ENCODE peak calls at places on chromosomes 2 and 18, in five cellular contexts. N is body of pancreas, U is endothelial cell of umbilical vein, E is left lung, F is transverse colon. R is an unnamed sample.

GRCh38 chr18:2240311-2240705 is 331.0 kb downstream of the METTL4 start:
- DNase-seq in N (no peak), U (no peak), E (no peak), F (no peak), R (no peak)

GRCh38 chr2:128808462-128809255 is 490.0 kb upstream of the HS6ST1 start:
- DNase-seq in N (no peak), U (no peak), E (no peak), F (no peak), R (no peak)

GRCh38 chr18:10354241-10354811 is 100.1 kb upstream of the APCDD1 start:
- DNase-seq in N (no peak), U (peak; percentile 18), E (no peak), F (no peak), R (no peak)

GRCh38 chr2:61177727-61178549 is 15.9 kb downstream of the C2orf74 start:
- DNase-seq in N (peak; percentile 34), U (peak; percentile 36), E (peak; percentile 38), F (peak; percentile 35), R (peak; percentile 77)

GRCh38 chr2:71721362-71721665 is 268.0 kb downstream of the DYSF start:
- DNase-seq in N (no peak), U (no peak), E (no peak), F (no peak), R (no peak)

GRCh38 chr2:138086556-138086955 is 122.3 kb downstream of the HNMT start:
- DNase-seq in N (no peak), U (no peak), E (no peak), F (no peak), R (no peak)

GRCh38 chr2:11187733-11188132 is 32.5 kb downstream of the SLC66A3 start:
- DNase-seq in N (no peak), U (no peak), E (no peak), F (no peak), R (no peak)

GRCh38 chr2:227534714-227535113 is 62.8 kb downstream of the AGFG1 start:
- DNase-seq in N (no peak), U (no peak), E (no peak), F (no peak), R (no peak)

GRCh38 chr2:60629801-60630385 is 76.4 kb upstream of the BCL11A start:
- DNase-seq in N (no peak), U (no peak), E (no peak), F (no peak), R (no peak)

GRCh38 chr2:240401308-240401707 is 34.2 kb upstream of the GPC1 start:
- DNase-seq in N (no peak), U (no peak), E (peak; percentile 11), F (no peak), R (no peak)

GRCh38 chr2:157837851-157838441 is 38.2 kb downstream of the ACVR1 start:
- DNase-seq in N (peak; percentile 44), U (peak; percentile 80), E (no peak), F (peak; percentile 14), R (peak; percentile 23)

GRCh38 chr18:60347526-60348045 is 25.0 kb downstream of the MC4R start:
- DNase-seq in N (no peak), U (no peak), E (no peak), F (no peak), R (no peak)

GRCh38 chr2:195710407-195710806 is 53.4 kb downstream of the SLC39A10 start:
- DNase-seq in N (no peak), U (no peak), E (no peak), F (no peak), R (no peak)

GRCh38 chr2:200509227-200509607 is 651 bp downstream of the KCTD18 start:
- DNase-seq in N (no peak), U (no peak), E (no peak), F (no peak), R (no peak)

GRCh38 chr2:110865188-110865587 is 132.8 kb downstream of the ACOXL start:
- DNase-seq in N (no peak), U (no peak), E (no peak), F (peak; percentile 37), R (no peak)

GRCh38 chr2:219010162-219010756 is 17.0 kb upstream of the CRYBA2 start:
- DNase-seq in N (peak; percentile 28), U (no peak), E (no peak), F (peak; percentile 44), R (no peak)

GRCh38 chr2:215210082-215210481 is 71.7 kb upstream of the ABCA12 start:
- DNase-seq in N (no peak), U (no peak), E (no peak), F (no peak), R (no peak)

GRCh38 chr2:215216806-215217205 is 78.4 kb upstream of the ABCA12 start:
- DNase-seq in N (no peak), U (no peak), E (no peak), F (no peak), R (no peak)

GRCh38 chr2:215218587-215219577 is 80.5 kb upstream of the ABCA12 start:
- DNase-seq in N (no peak), U (no peak), E (no peak), F (no peak), R (no peak)

DNA sequence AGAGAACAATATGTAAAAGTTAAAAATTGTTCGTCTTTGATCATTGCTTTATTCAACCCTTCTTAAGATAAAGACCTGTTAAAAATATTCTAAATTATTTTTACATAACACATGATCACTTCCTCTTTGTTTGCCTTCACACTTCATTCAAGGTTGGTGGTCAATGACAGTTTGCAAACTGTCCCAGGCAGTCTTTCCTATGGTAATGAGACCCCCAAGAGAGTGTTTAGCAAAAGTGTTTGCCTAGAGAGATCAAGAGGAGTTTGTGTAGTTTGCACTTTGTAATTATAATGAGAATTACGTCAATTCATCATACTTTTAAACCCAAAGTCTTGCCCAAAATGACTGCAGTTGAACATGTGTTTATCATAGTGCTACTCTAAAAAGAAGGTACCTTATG is 77.2 kb upstream of the ABCA12 start:
- DNase-seq in N (no peak), U (no peak), E (no peak), F (no peak), R (no peak)
- H3K9me3 ChIP-seq in N (no peaks in the 10 kb centered on the region), U (no peaks in the 10 kb centered on the region), E (peaks cover 11% of the 10 kb centered on the region), F (no peaks in the 10 kb centered on the region), R (no peaks in the 10 kb centered on the region)

GRCh38 chr2:237791977-237792727 is 6.4 kb upstream of the RBM44 start:
- DNase-seq in N (no peak), U (no peak), E (no peak), F (no peak), R (no peak)
- TF ChIP-seq CTCF in N (no peak), U (peak; percentile 28), E (no peak), F (no peak), R (no peak)

GRCh38 chr2:27024812-27025211 is 8.0 kb upstream of the TMEM214 start:
- DNase-seq in N (no peak), U (no peak), E (no peak), F (no peak), R (peak; percentile 45)
- H3K4me3 ChIP-seq in N (no peak overlapping the region), U (no peak overlapping the region), E (no peak overlapping the region), F (no peak overlapping the region), R (no peak overlapping the region)

GRCh38 chr2:27573452-27573851 is 9.4 kb upstream of the ZNF512 start:
- DNase-seq in N (no peak), U (no peak), E (no peak), F (no peak), R (no peak)
- H3K9me3 ChIP-seq in N (peaks cover 28% of the 10 kb centered on the region), U (no peaks in the 10 kb centered on the region), E (peaks cover 59% of the 10 kb centered on the region), F (peaks cover 6% of the 10 kb centered on the region), R (no peaks in the 10 kb centered on the region)

GRCh38 chr2:203533696-203534471 is 1.2 kb downstream of the RAPH1 start:
- DNase-seq in N (no peak), U (peak; percentile 61), E (no peak), F (no peak), R (no peak)

GRCh38 chr2:203534486-203535077 is 519 bp downstream of the RAPH1 start:
- DNase-seq in N (no peak), U (no peak), E (peak; percentile 40), F (peak; percentile 47), R (peak; percentile 71)

GRCh38 chr2:203532957-203533695 is 2.0 kb downstream of the RAPH1 start:
- DNase-seq in N (no peak), U (peak; percentile 39), E (no peak), F (no peak), R (no peak)

GRCh38 chr2:203535784-203536590 is 886 bp upstream of the RAPH1 start:
- DNase-seq in N (no peak), U (no peak), E (no peak), F (no peak), R (no peak)

GRCh38 chr2:203535078-203535783 is at the start of gene RAPH1:
- DNase-seq in N (peak; percentile 83), U (peak; percentile 85), E (peak; percentile 91), F (peak; percentile 90), R (peak; percentile 89)
- TF ChIP-seq CTCF in N (peak; percentile 25), U (no peak), E (no peak), F (no peak), R (no peak)

DNA sequence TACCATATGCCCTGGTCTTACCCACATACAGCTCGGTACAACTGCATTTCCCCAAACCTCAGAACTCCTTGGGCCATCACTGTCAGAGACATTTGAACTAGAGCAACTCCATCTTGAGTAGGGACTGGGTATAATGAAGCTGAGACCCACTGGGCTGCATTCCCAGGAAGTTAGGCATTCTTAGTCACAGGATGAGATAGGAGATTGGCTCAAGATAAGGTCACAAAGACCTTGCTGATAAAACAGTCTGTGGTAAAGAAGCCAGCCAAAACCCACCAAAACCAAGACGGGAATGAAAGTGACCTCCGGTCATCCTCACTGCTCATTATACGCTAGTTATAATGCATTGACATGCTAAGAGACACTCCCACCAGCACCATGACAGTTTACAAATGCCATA is 131.3 kb downstream of the PIK3C3 start:
- DNase-seq in N (no peak), U (peak; percentile 43), E (no peak), F (no peak), R (no peak)
- H3K4me3 ChIP-seq in N (no peak overlapping the region), U (no peak overlapping the region), E (no peak overlapping the region), F (no peak overlapping the region), R (no peak overlapping the region)

GRCh38 chr2:226176298-226176984 is 623.2 kb downstream of the IRS1 start:
- DNase-seq in N (no peak), U (no peak), E (no peak), F (no peak), R (no peak)
- H3K9me3 ChIP-seq in N (no peaks in the 10 kb centered on the region), U (peaks cover 2% of the 10 kb centered on the region), E (peaks cover 31% of the 10 kb centered on the region), F (no peaks in the 10 kb centered on the region), R (peaks cover 20% of the 10 kb centered on the region)

R was measured in tibial artery.